ENCODE peak calls at places on chromosome 1, in eight cellular contexts. N, A, S, T, U, Q, I and K are unnamed samples.

GRCh38 chr1:11521605-11522399 is 42.8 kb downstream of the DISP3 start:
- DNase-seq in N (peak), A (no peak), S (no peak), T (no peak), U (no peak), Q (no peak), I (no peak), K (peak)

GRCh38 chr1:184340984-184341383 is 45.8 kb upstream of the C1orf21 start:
- DNase-seq in N (no peak), A (no peak), S (no peak), T (no peak), U (peak), Q (no peak), I (no peak), K (no peak)

GRCh38 chr1:208177656-208178055 is 66.5 kb downstream of the PLXNA2 start:
- DNase-seq in N (no peak), A (no peak), S (no peak), T (no peak), U (no peak), Q (no peak), I (no peak), K (no peak)

GRCh38 chr1:169110265-169110664 is 3.8 kb downstream of the ATP1B1 start:
- DNase-seq in N (no peak), A (no peak), S (no peak), T (no peak), U (no peak), Q (no peak), I (no peak), K (no peak)

GRCh38 chr1:245264226-245264625 is 109.4 kb downstream of the KIF26B start:
- DNase-seq in N (no peak), A (no peak), S (no peak), T (no peak), U (no peak), Q (no peak), I (no peak), K (no peak)

GRCh38 chr1:21022279-21023040 is 154.2 kb downstream of the EIF4G3 start:
- DNase-seq in N (no peak), A (no peak), S (peak), T (no peak), U (peak), Q (peak), I (peak), K (peak)

GRCh38 chr1:2786329-2787162 is 14.9 kb downstream of the TTC34 start:
- DNase-seq in N (peak), A (no peak), S (no peak), T (peak), U (no peak), Q (peak), I (no peak), K (no peak)

GRCh38 chr1:70331962-70332361 is 22.6 kb downstream of the ANKRD13C start:
- DNase-seq in N (no peak), A (no peak), S (peak), T (no peak), U (peak), Q (no peak), I (no peak), K (no peak)

GRCh38 chr1:3775498-3776230 is 3.1 kb downstream of the SMIM1 start:
- DNase-seq in N (no peak), A (no peak), S (peak), T (peak), U (peak), Q (peak), I (no peak), K (peak)

GRCh38 chr1:223729906-223730305 is 17.6 kb downstream of the CAPN2 start:
- DNase-seq in N (no peak), A (no peak), S (no peak), T (no peak), U (no peak), Q (no peak), I (no peak), K (no peak)